ENCODE peak calls at places on chromosome 3, in four cellular contexts. G, S, Y and R are unnamed samples.

GRCh38 chr3:12334786-12335185 is 45.9 kb downstream of the PPARG start:
- DNase-seq in S (no peak), Y (no peak), G (no peak), R (no peak)

GRCh38 chr3:139301654-139302053 is 42.2 kb upstream of the MRPS22 start:
- DNase-seq in S (no peak), Y (no peak), G (no peak), R (no peak)

GRCh38 chr3:11389570-11390268 is 117.5 kb downstream of the ATG7 start:
- DNase-seq in G (no peak), Y (no peak), S (no peak), R (peak)

GRCh38 chr3:100159564-100160153 is 45.4 kb upstream of the FILIP1L start:
- DNase-seq in S (no peak), Y (no peak), G (no peak), R (peak)

GRCh38 chr3:193840111-193840641 is 247.2 kb downstream of the OPA1 start:
- DNase-seq in S (no peak), Y (no peak), G (no peak), R (no peak)

GRCh38 chr3:155753038-155753647 is 8.3 kb upstream of the PLCH1 start:
- DNase-seq in Y (no peak), S (no peak), G (peak), R (peak)

GRCh38 chr3:141643391-141643790 is 94.7 kb upstream of the RNF7 start:
- DNase-seq in Y (no peak), G (no peak), S (no peak), R (peak)

GRCh38 chr3:65979731-65980130 is 59.0 kb downstream of the MAGI1 start:
- DNase-seq in G (no peak), S (no peak), Y (peak), R (peak)

GRCh38 chr3:24545917-24546316 is 51.3 kb upstream of the THRB start:
- DNase-seq in S (no peak), Y (no peak), G (no peak), R (peak)

GRCh38 chr3:24496529-24497482 is 2.2 kb upstream of the THRB start:
- DNase-seq in G (peak), Y (peak), S (no peak), R (peak)

GRCh38 chr3:74489393-74489792 is 125.1 kb downstream of the CNTN3 start:
- DNase-seq in G (no peak), S (no peak), Y (no peak), R (peak)

GRCh38 chr3:66469220-66469640 is 31.6 kb downstream of the LRIG1 start:
- DNase-seq in S (no peak), G (peak), Y (no peak), R (peak)

GRCh38 chr3:149077638-149078037 is 8.7 kb downstream of the HLTF start:
- DNase-seq in S (no peak), G (no peak), Y (no peak), R (peak)

GRCh38 chr3:25428003-25428861 is at the start of gene RARB:
- DNase-seq in G (peak), Y (peak), S (peak), R (peak)

GRCh38 chr3:35780800-35781199 is 141.5 kb downstream of the ARPP21 start:
- DNase-seq in Y (no peak), G (no peak), S (no peak), R (no peak)

GRCh38 chr3:99637041-99637380 is 1.4 kb upstream of the COL8A1 start:
- DNase-seq in G (no peak), Y (no peak), S (no peak), R (peak)

GRCh38 chr3:176430244-176430893 is 766.9 kb downstream of the TBL1XR1 start:
- DNase-seq in Y (peak), G (peak), S (no peak), R (peak)

GRCh38 chr3:184423567-184423966 is 43.7 kb downstream of the CHRD start:
- DNase-seq in Y (no peak), G (no peak), S (no peak), R (no peak)

GRCh38 chr3:57764794-57765193 is 8.7 kb downstream of the SLMAP start:
- DNase-seq in S (no peak), Y (no peak), G (no peak), R (no peak)

GRCh38 chr3:185631508-185632206 is 45.6 kb downstream of the SENP2 start:
- DNase-seq in S (no peak), G (no peak), Y (no peak), R (peak)

GRCh38 chr3:150736903-150737832 is 25.8 kb downstream of the SIAH2 start:
- DNase-seq in S (no peak), G (no peak), Y (no peak), R (no peak)

GRCh38 chr3:43236008-43236407 is 50.3 kb upstream of the SNRK start:
- DNase-seq in S (no peak), G (no peak), Y (no peak), R (peak)

GRCh38 chr3:151169700-151170224 is 33.3 kb downstream of the GPR171 start:
- DNase-seq in Y (peak), S (no peak), G (peak), R (no peak)

GRCh38 chr3:101020616-101021015 is 27.4 kb upstream of the ABI3BP start:
- DNase-seq in S (no peak), Y (no peak), G (no peak), R (peak)

GRCh38 chr3:134059680-134060560 is 30.2 kb upstream of the SLCO2A1 start:
- DNase-seq in G (no peak), S (no peak), Y (no peak), R (peak)

GRCh38 chr3:13857702-13858380 is 22.0 kb downstream of the WNT7A start:
- DNase-seq in G (no peak), Y (no peak), S (no peak), R (no peak)

GRCh38 chr3:43180027-43180426 is 74.1 kb upstream of the POMGNT2 start:
- DNase-seq in G (peak), Y (no peak), S (no peak), R (peak)

GRCh38 chr3:128487813-128488635 is 5.0 kb downstream of the GATA2 start:
- DNase-seq in S (no peak), G (peak), Y (peak), R (peak)

GRCh38 chr3:136974670-136975069 is 16.9 kb downstream of the IL20RB start:
- DNase-seq in Y (no peak), S (no peak), G (no peak), R (no peak)

GRCh38 chr3:119308355-119308754 is 14.2 kb downstream of the ARHGAP31 start:
- DNase-seq in Y (no peak), G (no peak), S (no peak), R (no peak)

GRCh38 chr3:34387831-34388564 is 589.6 kb downstream of the PDCD6IP start:
- DNase-seq in S (no peak), Y (no peak), G (no peak), R (no peak)

GRCh38 chr3:144843099-144843498 is 871.5 kb downstream of the DIPK2A start:
- DNase-seq in S (no peak), Y (peak), G (no peak), R (peak)

GRCh38 chr3:126180477-126181397 is at the start of gene ALDH1L1:
- DNase-seq in S (peak), Y (peak), G (no peak), R (peak)

GRCh38 chr3:150050510-150050909 is 79.8 kb upstream of the PFN2 start:
- DNase-seq in G (no peak), Y (no peak), S (no peak), R (no peak)

GRCh38 chr3:194132465-194133358 is 3.2 kb upstream of the HES1 start:
- DNase-seq in Y (no peak), G (no peak), S (no peak), R (no peak)

GRCh38 chr3:171979081-171979480 is 60.3 kb upstream of the FNDC3B start:
- DNase-seq in S (no peak), G (no peak), Y (no peak), R (no peak)

GRCh38 chr3:190360228-190360627 is 27.7 kb upstream of the CLDN16 start:
- DNase-seq in G (no peak), Y (no peak), S (no peak), R (no peak)

GRCh38 chr3:153232737-153233330 is 70.8 kb downstream of the RAP2B start:
- DNase-seq in S (no peak), Y (no peak), G (no peak), R (peak)

GRCh38 chr3:48215466-48215865 is 7.8 kb upstream of the CAMP start:
- DNase-seq in G (no peak), Y (peak), S (no peak), R (peak)